ENCODE peak calls at places on chromosome 20, in seven cellular contexts. S is OCI-M1; J is stimulated activated CD4-positive, alpha-beta T cell treated with anti-CD3 and anti-CD28 coated beads, Interleukin-4, amount 100 ng/mL, for 4 hours; B is AG08396; X is neural progenitor cell; Z is fibroblast of mammary gland; A is NCI-H526 treated with DMSO at 0.1 percent for 48 hours. V is an unnamed sample.

GRCh38 chr20:31515775-31516107 is 1.5 kb downstream of the HM13 start:
- DNase-seq in S (no peak), J (no peak), B (no peak), X (no peak), Z (no peak), A (no peak), V (no peak)

GRCh38 chr20:60036346-60037119 is 78.3 kb downstream of the CDH26 start:
- DNase-seq in S (no peak), J (no peak), B (no peak), X (no peak), Z (no peak), A (no peak), V (no peak)

GRCh38 chr20:34143951-34144350 is 31.9 kb upstream of the EIF2S2 start:
- DNase-seq in S (no peak), J (no peak), B (no peak), X (no peak), Z (peak), A (no peak), V (no peak)

GRCh38 chr20:10219452-10219791 is 792 bp downstream of the SNAP25 start:
- DNase-seq in S (peak), J (peak), B (peak), X (peak), Z (peak), A (peak), V (peak)

GRCh38 chr20:53034899-53035298 is 62.7 kb downstream of the TSHZ2 start:
- DNase-seq in S (no peak), J (no peak), B (no peak), X (peak), Z (no peak), A (no peak), V (no peak)

GRCh38 chr20:15854871-15855270 is 718.4 kb downstream of the KIF16B start:
- DNase-seq in S (no peak), J (no peak), B (no peak), X (no peak), Z (no peak), A (peak), V (no peak)

GRCh38 chr20:49501917-49502316 is 19.4 kb upstream of the KCNB1 start:
- DNase-seq in S (peak), J (no peak), B (no peak), X (peak), Z (peak), A (no peak), V (no peak)

GRCh38 chr20:57464642-57465211 is 60.2 kb downstream of the CTCFL start:
- DNase-seq in S (peak), J (no peak), B (no peak), X (no peak), Z (peak), A (no peak), V (no peak)

GRCh38 chr20:63234693-63235398 is 859 bp upstream of the BIRC7 start:
- DNase-seq in S (peak), J (peak), B (peak), X (peak), Z (no peak), A (peak), V (no peak)

GRCh38 chr20:56872620-56873458 is 243.7 kb downstream of the TFAP2C start:
- DNase-seq in S (no peak), J (no peak), B (no peak), X (no peak), Z (no peak), A (no peak), V (no peak)

GRCh38 chr20:1933465-1933870 is 38.3 kb downstream of the SIRPA start:
- DNase-seq in S (no peak), J (no peak), B (peak), X (no peak), Z (peak), A (no peak), V (no peak)

GRCh38 chr20:50295345-50295744 is 104.7 kb downstream of the CEBPB start:
- DNase-seq in S (no peak), J (no peak), B (no peak), X (no peak), Z (no peak), A (no peak), V (no peak)

GRCh38 chr20:39252035-39252434 is 289.9 kb downstream of the DHX35 start:
- DNase-seq in S (no peak), J (no peak), B (no peak), X (no peak), Z (no peak), A (no peak), V (no peak)

V was measured in GM19239.